ENCODE peak calls at places on chromosome 1, in ten cellular contexts. W is IMR-90; F is stomach; Q is hepatocyte; C is A673; O is cardiac muscle cell; Y is right atrium auricular region; J is sigmoid colon; D is CD8-positive, alpha-beta T cell; G is psoas muscle. N is an unnamed sample. For H3K27me3, the result is how much of the 10 kb centered on the place peaks cover.

GRCh38 chr1:12001996-12002493 is 17.3 kb upstream of the MIIP start:
- DNase-seq in W (no peak), F (no peak), Q (no peak), C (no peak), O (no peak), Y (no peak), J (no peak), D (no peak), G (no peak), N (peak)

GRCh38 chr1:118982816-118983557 is 5.2 kb downstream of the TBX15 start:
- DNase-seq in W (no peak), F (no peak), Q (no peak), C (no peak), O (no peak), Y (no peak), J (no peak), D (no peak), G (no peak), N (peak)

GRCh38 chr1:179840107-179840506 is 37.5 kb downstream of the TOR1AIP2 start:
- DNase-seq in W (no peak), F (no peak), Q (no peak), C (no peak), O (no peak), Y (no peak), J (no peak), D (no peak), G (no peak), N (no peak)

GRCh38 chr1:3465935-3466321 is 11.5 kb downstream of the ARHGEF16 start:
- DNase-seq in W (no peak), F (no peak), Q (no peak), C (no peak), O (no peak), Y (no peak), J (peak), D (no peak), G (peak), N (no peak)

GRCh38 chr1:247448107-247448778 is 9.7 kb downstream of the OR2B11 start:
- DNase-seq in W (peak), F (peak), Q (peak), C (peak), O (peak), Y (no peak), J (peak), D (peak), G (peak), N (peak)

GRCh38 chr1:201819346-201819745 is 9.6 kb upstream of the IPO9 start:
- DNase-seq in W (peak), F (no peak), Q (no peak), C (no peak), O (no peak), Y (no peak), J (no peak), D (no peak), G (no peak), N (peak)

GRCh38 chr1:166032901-166033371 is 133.9 kb downstream of the FAM78B start:
- DNase-seq in W (no peak), F (peak), Q (no peak), C (peak), O (no peak), Y (no peak), J (no peak), D (no peak), G (peak), N (no peak)

GRCh38 chr1:8169364-8170058 is 143.4 kb upstream of the ERRFI1 start:
- DNase-seq in W (peak), F (peak), Q (peak), C (peak), O (no peak), Y (peak), J (peak), D (peak), G (no peak), N (peak)

GRCh38 chr1:59776960-59777852 is 37.5 kb upstream of the HOOK1 start:
- DNase-seq in W (peak), F (no peak), Q (no peak), C (peak), O (no peak), Y (no peak), J (no peak), D (no peak), G (no peak), N (no peak)

GRCh38 chr1:166827426-166827825 is 11.8 kb upstream of the POGK start:
- DNase-seq in W (no peak), F (no peak), Q (no peak), C (no peak), O (no peak), Y (no peak), J (no peak), D (no peak), G (no peak), N (no peak)

GRCh38 chr1:173549813-173550212 is 53.1 kb downstream of the SLC9C2 start:
- DNase-seq in W (no peak), F (no peak), Q (no peak), C (no peak), O (no peak), Y (no peak), J (no peak), D (no peak), G (no peak), N (no peak)

GRCh38 chr1:59815892-59816291 is 1.1 kb downstream of the HOOK1 start:
- DNase-seq in W (no peak), F (no peak), Q (peak), C (no peak), O (no peak), Y (no peak), J (no peak), D (no peak), G (no peak), N (no peak)

GRCh38 chr1:61082336-61083013 is at the start of gene NFIA:
- DNase-seq in W (peak), F (peak), Q (peak), C (peak), O (peak), Y (no peak), J (peak), D (peak), G (peak), N (peak)

GRCh38 chr1:40663324-40664166 is 1.9 kb downstream of the RIMS3 start:
- DNase-seq in W (no peak), F (no peak), Q (no peak), C (peak), O (no peak), Y (no peak), J (no peak), D (no peak), G (no peak), N (no peak)

GRCh38 chr1:233867028-233867427 is 37.4 kb upstream of the SLC35F3 start:
- DNase-seq in W (no peak), F (no peak), Q (no peak), C (no peak), O (no peak), Y (no peak), J (no peak), D (no peak), G (no peak), N (no peak)

GRCh38 chr1:34547043-34547674 is 207.7 kb upstream of the GJB5 start:
- DNase-seq in W (no peak), F (no peak), Q (peak), C (peak), O (peak), Y (no peak), J (no peak), D (no peak), G (no peak), N (no peak)

GRCh38 chr1:55399385-55399784 is 184.2 kb upstream of the USP24 start:
- DNase-seq in W (no peak), F (peak), Q (no peak), C (no peak), O (no peak), Y (no peak), J (no peak), D (no peak), G (no peak), N (no peak)

GRCh38 chr1:40612345-40612831 is 53.1 kb downstream of the RIMS3 start:
- DNase-seq in W (peak), F (peak), Q (peak), C (peak), O (peak), Y (peak), J (no peak), D (peak), G (no peak), N (peak)

GRCh38 chr1:59083946-59084865 is 212.7 kb upstream of the FGGY start:
- DNase-seq in W (peak), F (no peak), Q (no peak), C (peak), O (no peak), Y (no peak), J (no peak), D (no peak), G (no peak), N (peak)

GRCh38 chr1:218345673-218346390 is 696 bp downstream of the TGFB2 start:
- DNase-seq in W (peak), F (peak), Q (peak), C (peak), O (peak), Y (peak), J (peak), D (peak), G (peak), N (peak)

GRCh38 chr1:204692852-204693356 is 7.4 kb upstream of the LRRN2 start:
- DNase-seq in W (no peak), F (no peak), Q (no peak), C (no peak), O (no peak), Y (no peak), J (peak), D (no peak), G (no peak), N (no peak)

GRCh38 chr1:41365772-41366427 is 4.7 kb downstream of the FOXO6 start:
- DNase-seq in W (no peak), F (peak), Q (no peak), C (peak), O (peak), Y (no peak), J (no peak), D (peak), G (no peak), N (no peak)

GRCh38 chr1:240021709-240022108 is 70.0 kb upstream of the FMN2 start:
- DNase-seq in W (no peak), F (no peak), Q (no peak), C (no peak), O (no peak), Y (no peak), J (no peak), D (no peak), G (no peak), N (no peak)

GRCh38 chr1:156839426-156840109 is 19.3 kb downstream of the INSRR start:
- DNase-seq in W (no peak), F (no peak), Q (no peak), C (no peak), O (no peak), Y (no peak), J (no peak), D (no peak), G (no peak), N (no peak)

GRCh38 chr1:8987881-8988617 is 38.2 kb downstream of the SLC2A7 start:
- DNase-seq in W (peak), F (peak), Q (peak), C (peak), O (peak), Y (no peak), J (peak), D (peak), G (peak), N (peak)

GRCh38 chr1:175150596-175151319 is 41.8 kb downstream of the KIAA0040 start:
- DNase-seq in W (no peak), F (no peak), Q (no peak), C (no peak), O (no peak), Y (no peak), J (no peak), D (no peak), G (no peak), N (peak)

GRCh38 chr1:209895709-209896108 is 42.3 kb upstream of the SYT14 start:
- DNase-seq in W (peak), F (no peak), Q (no peak), C (no peak), O (no peak), Y (no peak), J (no peak), D (no peak), G (no peak), N (peak)

GRCh38 chr1:19390901-19391595 is 78.9 kb downstream of the SLC66A1 start:
- DNase-seq in W (peak), F (peak), Q (peak), C (peak), O (peak), Y (peak), J (peak), D (peak), G (peak), N (no peak)

GRCh38 chr1:47533176-47534039 is 95.6 kb downstream of the FOXD2 start:
- DNase-seq in W (peak), F (peak), Q (peak), C (peak), O (peak), Y (peak), J (peak), D (no peak), G (peak), N (peak)

GRCh38 chr1:41864471-41865040 is 54.2 kb downstream of the HIVEP3 start:
- DNase-seq in W (peak), F (no peak), Q (no peak), C (no peak), O (no peak), Y (no peak), J (no peak), D (no peak), G (no peak), N (no peak)

GRCh38 chr1:2833454-2834145 is 32.1 kb upstream of the TTC34 start:
- DNase-seq in W (no peak), F (no peak), Q (no peak), C (no peak), O (no peak), Y (no peak), J (no peak), D (no peak), G (peak), N (no peak)

GRCh38 chr1:109721046-109721445 is 9.0 kb downstream of the GSTM5 start:
- DNase-seq in W (peak), F (no peak), Q (no peak), C (no peak), O (no peak), Y (no peak), J (no peak), D (no peak), G (no peak), N (no peak)

GRCh38 chr1:238710697-238711096 is 675.7 kb upstream of the CHRM3 start:
- DNase-seq in W (peak), F (no peak), Q (no peak), C (no peak), O (no peak), Y (no peak), J (no peak), D (no peak), G (no peak), N (no peak)

GRCh38 chr1:157948547-157949152 is 44.8 kb upstream of the KIRREL1 start:
- DNase-seq in W (peak), F (no peak), Q (peak), C (peak), O (peak), Y (no peak), J (no peak), D (no peak), G (no peak), N (no peak)

GRCh38 chr1:23607944-23608343 is 48.6 kb upstream of the ID3 start:
- DNase-seq in W (no peak), F (no peak), Q (no peak), C (no peak), O (no peak), Y (no peak), J (no peak), D (no peak), G (no peak), N (no peak)

GRCh38 chr1:25009675-25010262 is 79.7 kb upstream of the RUNX3 start:
- DNase-seq in W (no peak), F (no peak), Q (no peak), C (no peak), O (no peak), Y (no peak), J (no peak), D (no peak), G (no peak), N (no peak)

GRCh38 chr1:28668956-28669719 is 554 bp downstream of the GMEB1 start:
- DNase-seq in W (peak), F (peak), Q (peak), C (peak), O (peak), Y (no peak), J (peak), D (peak), G (peak), N (peak)

GRCh38 chr1:198203434-198203833 is 46.6 kb downstream of the NEK7 start:
- DNase-seq in W (peak), F (no peak), Q (no peak), C (no peak), O (no peak), Y (no peak), J (no peak), D (no peak), G (no peak), N (no peak)

GRCh38 chr1:247865416-247865815 is 8.4 kb downstream of the TRIM58 start:
- DNase-seq in W (no peak), F (no peak), Q (no peak), C (no peak), O (no peak), Y (no peak), J (no peak), D (no peak), G (no peak), N (peak)

GRCh38 chr1:197467881-197468280 is 199.8 kb downstream of the CRB1 start:
- DNase-seq in W (peak), F (no peak), Q (no peak), C (no peak), O (no peak), Y (no peak), J (no peak), D (no peak), G (no peak), N (peak)

DNA sequence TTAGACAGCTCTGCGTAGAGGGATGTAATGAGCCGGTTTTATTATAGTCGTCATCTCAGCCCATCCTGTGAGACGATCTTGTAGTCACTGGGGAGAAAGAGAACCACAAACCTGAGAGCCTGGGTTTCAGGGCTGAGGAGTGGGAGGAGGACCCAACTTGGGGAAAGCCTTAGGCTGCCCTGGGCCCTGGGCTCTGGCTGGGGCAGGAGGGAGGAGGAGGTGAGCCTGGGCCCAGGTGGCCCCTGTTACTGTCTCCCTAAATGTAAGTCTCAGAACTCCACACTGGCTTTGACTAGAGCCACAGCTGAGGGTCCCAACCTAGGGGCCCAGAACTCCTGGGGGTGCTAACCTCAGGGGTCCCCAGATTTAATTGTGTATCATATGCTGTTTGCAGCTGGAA is 354.5 kb downstream of the MATN1 start:
- DNase-seq in W (no peak), F (no peak), Q (no peak), C (no peak), O (no peak), Y (peak), J (no peak), D (no peak), G (no peak), N (no peak)
- H3K27me3 ChIP-seq in W (under half), F (under half), Q (under half), C (under half), O (under half), Y (under half), J (under half), D (under half), G (under half), N (under half)

GRCh38 chr1:221161571-221162041 is 282.4 kb downstream of the HLX start:
- DNase-seq in W (peak), F (no peak), Q (no peak), C (no peak), O (no peak), Y (peak), J (no peak), D (no peak), G (no peak), N (peak)
- H3K4me3 ChIP-seq in W (no peak), F (no peak), Q (no peak), C (no peak), O (no peak), Y (no peak), J (no peak), D (no peak), G (no peak), N (no peak)

DNA sequence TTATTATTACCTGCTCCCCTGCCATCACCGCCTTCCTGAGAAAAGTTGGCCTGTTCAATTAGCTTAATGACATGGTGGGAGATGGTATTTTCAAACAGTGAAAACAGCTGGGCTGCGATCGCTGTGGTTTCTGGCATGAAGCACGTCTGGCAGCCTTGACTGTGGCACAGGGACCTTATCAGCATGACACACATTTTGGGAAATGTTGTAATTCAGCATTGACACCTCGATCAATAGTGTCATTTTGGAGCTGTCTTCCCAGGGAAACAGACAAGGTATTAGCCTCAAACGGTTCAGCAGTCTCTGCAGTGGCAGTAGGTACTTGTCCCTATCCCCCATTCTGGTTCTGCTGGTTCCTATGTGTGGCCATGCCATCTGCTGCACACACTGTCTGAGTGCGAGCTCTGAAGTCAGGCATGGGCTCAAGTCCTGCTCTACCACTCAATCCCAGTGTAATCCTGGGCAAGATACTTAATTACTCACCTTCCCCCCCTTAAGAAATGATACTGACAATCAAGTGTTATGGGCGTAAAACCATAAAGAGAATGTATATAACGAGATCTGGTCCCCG is 154.5 kb upstream of the KCND3 start:
- DNase-seq in W (no peak), F (no peak), Q (no peak), C (no peak), O (no peak), Y (no peak), J (no peak), D (no peak), G (no peak), N (no peak)
- H3K27me3 ChIP-seq in W (under half), F (under half), Q (under half), C (half or more), O (under half), Y (under half), J (under half), D (under half), G (under half), N (under half)

GRCh38 chr1:226405411-226405988 is 2.4 kb downstream of the PARP1 start:
- DNase-seq in W (no peak), F (no peak), Q (no peak), C (no peak), O (no peak), Y (no peak), J (no peak), D (no peak), G (no peak), N (no peak)
- H3K4me3 ChIP-seq in W (no peak), F (no peak), Q (no peak), C (no peak), O (peak), Y (no peak), J (peak), D (peak), G (no peak), N (no peak)

GRCh38 chr1:90704817-90705216 is 12.3 kb downstream of the BARHL2 start:
- DNase-seq in W (no peak), F (no peak), Q (no peak), C (peak), O (no peak), Y (no peak), J (no peak), D (no peak), G (no peak), N (no peak)
- H3K27me3 ChIP-seq in W (under half), F (under half), Q (half or more), C (under half), O (half or more), Y (under half), J (under half), D (under half), G (under half), N (under half)

GRCh38 chr1:117427297-117427696 is 60.0 kb downstream of the MAN1A2 start:
- DNase-seq in W (no peak), F (no peak), Q (no peak), C (no peak), O (no peak), Y (no peak), J (no peak), D (no peak), G (no peak), N (no peak)
- H3K4me3 ChIP-seq in W (no peak), F (no peak), Q (no peak), C (no peak), O (no peak), Y (no peak), J (no peak), D (no peak), G (no peak), N (no peak)

DNA sequence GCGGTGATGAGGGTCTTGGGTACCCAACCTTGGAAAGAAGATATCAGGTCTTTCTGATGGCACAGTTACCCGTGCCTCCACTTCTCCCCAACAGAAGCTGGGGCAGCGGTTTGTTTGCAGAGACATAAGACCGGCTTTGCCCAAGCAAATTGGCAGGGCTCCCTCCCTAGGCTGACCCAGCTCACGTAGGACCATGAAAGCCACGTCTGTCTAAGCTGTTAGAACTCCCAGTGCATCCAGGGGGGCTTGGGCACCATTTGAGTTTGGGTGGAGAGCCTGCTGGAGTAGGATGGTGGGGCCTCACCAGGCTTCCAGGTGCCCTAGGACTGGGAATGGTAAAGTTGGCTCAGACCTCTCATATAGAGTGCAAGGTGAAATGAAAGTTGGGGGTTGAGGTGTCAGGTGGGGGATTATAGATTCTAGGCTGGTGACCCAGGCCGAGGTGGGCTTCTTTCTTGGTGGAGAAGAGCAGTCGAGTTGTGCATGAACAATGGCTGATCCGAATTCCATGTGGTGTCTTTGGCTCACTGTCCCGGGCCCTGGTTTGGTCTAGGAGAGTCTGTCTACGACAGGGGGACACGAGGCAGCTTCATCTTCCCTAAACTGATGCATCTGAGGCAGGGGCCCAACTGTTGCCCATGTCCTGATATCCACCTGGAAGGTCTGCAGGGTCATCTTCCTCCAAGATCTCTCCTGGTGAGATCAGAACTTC is 3.4 kb downstream of the POU3F1 start:
- DNase-seq in W (no peak), F (no peak), Q (no peak), C (no peak), O (no peak), Y (no peak), J (no peak), D (no peak), G (no peak), N (no peak)
- H3K27me3 ChIP-seq in W (half or more), F (under half), Q (half or more), C (under half), O (half or more), Y (under half), J (under half), D (under half), G (under half), N (under half)

N was measured in MG63.